ENCODE peak calls at places on chromosomes 1 and 21, in six cellular contexts. D is activated CD8-positive, alpha-beta T cell treated with anti-CD3 and anti-CD28 coated beads for 36 hours; E is activated naive CD8-positive, alpha-beta T cell treated with anti-CD3 and anti-CD28 coated beads, Interleukin-2, amount 50 U/mL, for 16 hours; G is T-cell; Q is HS-5; C is posterior cingulate gyrus. F is an unnamed sample.

GRCh38 chr1:230632273-230632873 is 9.9 kb upstream of the COG2 start:
- DNase-seq in G (no peak), D (peak), C (no peak), Q (no peak), E (no peak), F (peak)

GRCh38 chr1:19723874-19724273 is 59.2 kb downstream of the HTR6 start:
- DNase-seq in C (no peak), Q (no peak), E (no peak), D (no peak), G (no peak), F (no peak)

GRCh38 chr1:47709302-47710074 is 271.6 kb downstream of the FOXD2 start:
- DNase-seq in D (peak), C (no peak), G (no peak), E (no peak), Q (no peak), F (peak)

GRCh38 chr1:62905309-62905708 is 121.4 kb downstream of the ATG4C start:
- DNase-seq in C (no peak), D (no peak), G (no peak), E (no peak), Q (no peak), F (no peak)

GRCh38 chr21:20486303-20486702 is 511.9 kb upstream of the NCAM2 start:
- DNase-seq in C (no peak), Q (no peak), D (no peak), G (no peak), E (no peak), F (no peak)

GRCh38 chr1:156616463-156616862 is 2.8 kb upstream of the HAPLN2 start:
- DNase-seq in Q (no peak), G (no peak), D (no peak), C (peak), E (no peak), F (no peak)

GRCh38 chr1:8197493-8198282 is 120.2 kb upstream of the SLC45A1 start:
- DNase-seq in Q (peak), C (peak), G (no peak), D (peak), E (no peak), F (peak)

GRCh38 chr1:39609618-39610331 is 29.7 kb downstream of the HEYL start:
- DNase-seq in E (peak), D (peak), Q (no peak), G (peak), C (peak), F (peak)

GRCh38 chr1:2208309-2209239 is 14.0 kb upstream of the FAAP20 start:
- DNase-seq in E (no peak), Q (no peak), G (no peak), D (no peak), C (no peak), F (no peak)